ENCODE peak calls at places on chromosomes 2 and 18, in four cellular contexts. R is lower leg skin, V is GM12892, O is GM12891. P is an unnamed sample.

GRCh38 chr2:231691251-231691772 is 17.0 kb upstream of the PTMA start:
- DNase-seq in R (no peak), O (no peak), V (no peak), P (no peak)

GRCh38 chr2:232998666-232998985 is 14.4 kb downstream of the NGEF start:
- DNase-seq in V (no peak), O (no peak), R (no peak), P (no peak)

GRCh38 chr2:23679044-23679443 is 247.9 kb downstream of the ATAD2B start:
- DNase-seq in V (no peak), O (no peak), R (no peak), P (no peak)

GRCh38 chr2:32715391-32715841 is 87.6 kb downstream of the TTC27 start:
- DNase-seq in V (no peak), R (no peak), O (no peak), P (no peak)

GRCh38 chr2:16030206-16031054 is 90.1 kb downstream of the MYCN start:
- DNase-seq in R (no peak), V (no peak), O (no peak), P (no peak)

GRCh38 chr2:47041065-47041464 is 114.0 kb downstream of the STPG4 start:
- DNase-seq in R (no peak), O (no peak), V (no peak), P (peak; percentile 17)

GRCh38 chr18:31819106-31819924 is 58.6 kb upstream of the SLC25A52 start:
- DNase-seq in V (no peak), R (no peak), O (no peak), P (no peak)

GRCh38 chr18:27996792-27997191 is 180.1 kb downstream of the CDH2 start:
- DNase-seq in V (no peak), R (no peak), O (no peak), P (no peak)

GRCh38 chr2:236895497-236895896 is 190.2 kb upstream of the COPS8 start:
- DNase-seq in O (no peak), R (no peak), V (no peak), P (no peak)

GRCh38 chr2:71759056-71759455 is 305.7 kb downstream of the DYSF start:
- DNase-seq in R (no peak), O (no peak), V (no peak), P (no peak)

GRCh38 chr18:44793186-44793585 is 112.5 kb downstream of the SETBP1 start:
- DNase-seq in R (no peak), O (no peak), V (no peak), P (no peak)

GRCh38 chr18:9722691-9723090 is 14.6 kb downstream of the RAB31 start:
- DNase-seq in R (peak; percentile 35), V (no peak), O (no peak), P (no peak)

GRCh38 chr2:31282634-31283033 is 48.7 kb downstream of the EHD3 start:
- DNase-seq in O (no peak), V (no peak), R (no peak), P (no peak)

GRCh38 chr2:240433973-240434727 is 1.3 kb upstream of the GPC1 start:
- DNase-seq in R (peak; percentile 78), O (no peak), V (no peak), P (peak; percentile 72)

GRCh38 chr18:48238206-48238605 is 171.0 kb downstream of the ZBTB7C start:
- DNase-seq in V (no peak), O (no peak), R (no peak), P (no peak)

GRCh38 chr2:237122214-237122666 is 36.6 kb downstream of the COPS8 start:
- DNase-seq in O (peak; percentile 24), R (no peak), V (peak; percentile 27), P (peak; percentile 71)

GRCh38 chr18:36850527-36851201 is 21.7 kb downstream of the KIAA1328 start:
- DNase-seq in V (no peak), R (no peak), O (no peak), P (peak; percentile 53)

GRCh38 chr2:206085742-206086445 is at the start of gene INO80D:
- DNase-seq in O (peak; percentile 54), V (peak; percentile 50), R (peak; percentile 75), P (peak; percentile 70)
- TF ChIP-seq POLR2A in O (peak; percentile 89), V (peak; percentile 84), R (no peak), P (peak; percentile 84)

DNA sequence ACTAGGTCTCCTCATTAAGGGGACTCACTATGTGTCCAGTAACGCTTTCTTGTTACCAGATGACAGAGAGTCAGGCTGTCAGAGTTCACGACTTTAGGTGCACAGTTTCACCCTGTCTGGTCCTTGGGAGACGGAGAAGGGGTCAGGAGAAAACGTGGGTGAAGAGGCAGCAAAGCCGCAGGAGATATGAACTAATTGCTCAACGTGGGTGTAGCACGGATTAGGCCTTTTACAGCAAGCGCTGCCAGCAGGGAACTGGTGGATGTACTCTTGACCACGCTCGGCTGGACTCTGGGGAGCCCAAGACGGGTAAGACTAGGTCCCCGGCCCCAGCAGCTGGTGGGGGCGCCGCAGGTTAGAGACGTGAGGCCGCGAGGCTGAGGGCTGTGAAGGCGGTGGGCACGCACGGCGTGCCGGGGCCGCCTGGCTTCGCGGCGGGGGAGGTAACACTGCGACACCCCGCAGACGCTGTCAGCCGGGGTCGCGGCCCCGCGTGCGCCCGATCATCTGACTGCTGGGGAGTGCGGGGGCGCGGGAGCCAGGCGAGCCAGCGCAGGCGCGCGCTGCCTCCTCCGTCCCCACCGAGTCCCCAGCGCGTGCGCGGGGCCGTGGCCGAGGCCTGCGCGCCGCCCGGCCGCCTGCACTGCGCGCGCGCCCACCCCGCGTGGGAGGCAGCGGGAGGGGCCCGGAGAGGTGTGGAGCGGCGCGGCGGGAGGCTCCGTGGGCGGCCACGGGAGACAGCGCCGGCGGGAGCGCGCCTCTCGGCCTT is at the start of gene CLIP4:
- DNase-seq in O (peak; percentile 62), V (peak; percentile 59), R (peak; percentile 62), P (peak; percentile 43)
- TF ChIP-seq POLR2A in O (no peak), V (peak; percentile 48), R (no peak), P (no peak)

GRCh38 chr2:43070039-43070438 is 156.4 kb downstream of the ZFP36L2 start:
- DNase-seq in R (no peak), O (no peak), V (no peak), P (no peak)
- TF ChIP-seq POLR2A in R (no peak), O (no peak), V (no peak), P (no peak)

GRCh38 chr2:64228923-64229322 is 84.7 kb upstream of the PELI1 start:
- DNase-seq in R (no peak), V (no peak), O (no peak), P (no peak)

GRCh38 chr2:64230540-64230939 is 86.3 kb upstream of the PELI1 start:
- DNase-seq in O (no peak), V (no peak), R (no peak), P (no peak)

GRCh38 chr2:64227603-64228125 is 83.4 kb upstream of the PELI1 start:
- DNase-seq in R (no peak), O (no peak), V (no peak), P (no peak)

GRCh38 chr2:64226611-64227010 is 82.4 kb upstream of the PELI1 start:
- DNase-seq in R (no peak), O (no peak), V (no peak), P (no peak)

GRCh38 chr2:64228126-64228678 is 84.0 kb upstream of the PELI1 start:
- DNase-seq in V (peak; percentile 65), R (peak; percentile 71), O (peak; percentile 43), P (peak; percentile 78)
- TF ChIP-seq POLR2A in V (peak; percentile 73), R (no peak), O (peak; percentile 45), P (peak; percentile 35)